ENCODE peak calls at places on chromosomes 7 and 10, in six cellular contexts. One of them, this sample, is unnamed.

GRCh38 chr10:78700413-78700812 is 368.4 kb upstream of the ZMIZ1 start:
- DNase-seq in GM12891: no peak
- DNase-seq in activated T-cell treated with anti-CD3 and anti-CD28 coated beads, Interleukin-2, amount 50 U/mL, for 72 hours: no peak
- DNase-seq in mesendoderm: no peak
- DNase-seq in memory B cell: no peak
- DNase-seq in amniotic stem cell: no peak
- DNase-seq in this sample: no peak

GRCh38 chr7:157753713-157754415 is 417.1 kb downstream of the DNAJB6 start:
- DNase-seq in GM12891: no peak
- DNase-seq in activated T-cell treated with anti-CD3 and anti-CD28 coated beads, Interleukin-2, amount 50 U/mL, for 72 hours: no peak
- DNase-seq in mesendoderm: no peak
- DNase-seq in memory B cell: no peak
- DNase-seq in amniotic stem cell: no peak
- DNase-seq in this sample: no peak

GRCh38 chr10:78011065-78011464 is 18.2 kb downstream of the POLR3A start:
- DNase-seq in GM12891: no peak
- DNase-seq in activated T-cell treated with anti-CD3 and anti-CD28 coated beads, Interleukin-2, amount 50 U/mL, for 72 hours: no peak
- DNase-seq in mesendoderm: no peak
- DNase-seq in memory B cell: no peak
- DNase-seq in amniotic stem cell: no peak
- DNase-seq in this sample: no peak

GRCh38 chr10:115417585-115418265 is 324.6 kb downstream of the ATRNL1 start:
- DNase-seq in GM12891: peak
- DNase-seq in activated T-cell treated with anti-CD3 and anti-CD28 coated beads, Interleukin-2, amount 50 U/mL, for 72 hours: peak
- DNase-seq in mesendoderm: peak
- DNase-seq in memory B cell: no peak
- DNase-seq in amniotic stem cell: no peak
- DNase-seq in this sample: peak

GRCh38 chr7:30975257-30975899 is 11.6 kb downstream of the GHRHR start:
- DNase-seq in GM12891: no peak
- DNase-seq in activated T-cell treated with anti-CD3 and anti-CD28 coated beads, Interleukin-2, amount 50 U/mL, for 72 hours: no peak
- DNase-seq in mesendoderm: no peak
- DNase-seq in memory B cell: no peak
- DNase-seq in amniotic stem cell: no peak
- DNase-seq in this sample: no peak

GRCh38 chr10:97024181-97025073 is 161.3 kb downstream of the SLIT1 start:
- DNase-seq in GM12891: no peak
- DNase-seq in activated T-cell treated with anti-CD3 and anti-CD28 coated beads, Interleukin-2, amount 50 U/mL, for 72 hours: no peak
- DNase-seq in mesendoderm: no peak
- DNase-seq in memory B cell: no peak
- DNase-seq in amniotic stem cell: peak
- DNase-seq in this sample: no peak

GRCh38 chr7:78148166-78148894 is 349.8 kb downstream of the PHTF2 start:
- DNase-seq in GM12891: no peak
- DNase-seq in activated T-cell treated with anti-CD3 and anti-CD28 coated beads, Interleukin-2, amount 50 U/mL, for 72 hours: no peak
- DNase-seq in mesendoderm: no peak
- DNase-seq in memory B cell: no peak
- DNase-seq in amniotic stem cell: no peak
- DNase-seq in this sample: no peak

GRCh38 chr7:35685781-35686180 is 9.2 kb downstream of the HERPUD2 start:
- DNase-seq in GM12891: no peak
- DNase-seq in activated T-cell treated with anti-CD3 and anti-CD28 coated beads, Interleukin-2, amount 50 U/mL, for 72 hours: no peak
- DNase-seq in mesendoderm: no peak
- DNase-seq in memory B cell: no peak
- DNase-seq in amniotic stem cell: no peak
- DNase-seq in this sample: no peak

GRCh38 chr7:14483663-14484062 is 418.9 kb downstream of the DGKB start:
- DNase-seq in GM12891: no peak
- DNase-seq in activated T-cell treated with anti-CD3 and anti-CD28 coated beads, Interleukin-2, amount 50 U/mL, for 72 hours: no peak
- DNase-seq in mesendoderm: no peak
- DNase-seq in memory B cell: no peak
- DNase-seq in amniotic stem cell: no peak
- DNase-seq in this sample: no peak

GRCh38 chr10:116163308-116163707 is 109.7 kb downstream of the GFRA1 start:
- DNase-seq in GM12891: no peak
- DNase-seq in activated T-cell treated with anti-CD3 and anti-CD28 coated beads, Interleukin-2, amount 50 U/mL, for 72 hours: no peak
- DNase-seq in mesendoderm: no peak
- DNase-seq in memory B cell: no peak
- DNase-seq in amniotic stem cell: no peak
- DNase-seq in this sample: no peak

GRCh38 chr10:21552638-21553037 is 18.6 kb downstream of the MLLT10 start:
- DNase-seq in GM12891: no peak
- DNase-seq in activated T-cell treated with anti-CD3 and anti-CD28 coated beads, Interleukin-2, amount 50 U/mL, for 72 hours: no peak
- DNase-seq in mesendoderm: no peak
- DNase-seq in memory B cell: no peak
- DNase-seq in amniotic stem cell: no peak
- DNase-seq in this sample: no peak

GRCh38 chr7:28984631-28985030 is 26.5 kb upstream of the TRIL start:
- DNase-seq in GM12891: no peak
- DNase-seq in activated T-cell treated with anti-CD3 and anti-CD28 coated beads, Interleukin-2, amount 50 U/mL, for 72 hours: no peak
- DNase-seq in mesendoderm: peak
- DNase-seq in memory B cell: no peak
- DNase-seq in amniotic stem cell: peak
- DNase-seq in this sample: no peak

GRCh38 chr7:101206665-101207042 is 5.8 kb upstream of the MOGAT3 start:
- DNase-seq in GM12891: no peak
- DNase-seq in activated T-cell treated with anti-CD3 and anti-CD28 coated beads, Interleukin-2, amount 50 U/mL, for 72 hours: no peak
- DNase-seq in mesendoderm: no peak
- DNase-seq in memory B cell: no peak
- DNase-seq in amniotic stem cell: no peak
- DNase-seq in this sample: no peak

GRCh38 chr10:59332581-59332980 is 29.8 kb downstream of the FAM13C start:
- DNase-seq in GM12891: no peak
- DNase-seq in activated T-cell treated with anti-CD3 and anti-CD28 coated beads, Interleukin-2, amount 50 U/mL, for 72 hours: no peak
- DNase-seq in mesendoderm: no peak
- DNase-seq in memory B cell: no peak
- DNase-seq in amniotic stem cell: no peak
- DNase-seq in this sample: no peak

GRCh38 chr7:87144173-87144657 is 8.0 kb upstream of the DMTF1 start:
- DNase-seq in GM12891: peak
- DNase-seq in activated T-cell treated with anti-CD3 and anti-CD28 coated beads, Interleukin-2, amount 50 U/mL, for 72 hours: no peak
- DNase-seq in mesendoderm: no peak
- DNase-seq in memory B cell: no peak
- DNase-seq in amniotic stem cell: no peak
- DNase-seq in this sample: no peak

GRCh38 chr7:47293884-47294568 is 287.9 kb downstream of the TNS3 start:
- DNase-seq in GM12891: no peak
- DNase-seq in activated T-cell treated with anti-CD3 and anti-CD28 coated beads, Interleukin-2, amount 50 U/mL, for 72 hours: no peak
- DNase-seq in mesendoderm: no peak
- DNase-seq in memory B cell: no peak
- DNase-seq in amniotic stem cell: no peak
- DNase-seq in this sample: no peak

This sample was measured in activated CD4-positive, alpha-beta T cell treated with anti-CD3 and anti-CD28 coated beads for 48 hours.